ENCODE peak calls at places on chromosomes 3 and 15, in seven cellular contexts. R is A673, S is heart left ventricle, D is ovary, P is endodermal cell, Z is gastrocnemius medialis, G is mesenchymal stem cell. H is an unnamed sample.
A peak's percentile ranks its signal among the peaks of the same experiment; 100 is the strongest.

GRCh38 chr15:79527821-79528220 is 95.7 kb downstream of the MINAR1 start:
- DNase-seq in R (no peak), S (no peak), D (no peak), P (no peak), Z (no peak), G (no peak), H (no peak)

GRCh38 chr3:49903451-49904424 is at the start of gene MST1R:
- DNase-seq in R (no peak), S (peak; percentile 75), D (peak; percentile 78), P (peak; percentile 97), Z (peak; percentile 14), G (peak; percentile 27), H (peak; percentile 12)

GRCh38 chr3:58585005-58585786 is 8.0 kb upstream of the FAM107A start:
- DNase-seq in R (peak; percentile 68), S (peak; percentile 90), D (peak; percentile 91), P (peak; percentile 95), Z (peak; percentile 59), G (peak; percentile 69), H (peak; percentile 71)

GRCh38 chr3:157590273-157590672 is 87.1 kb upstream of the VEPH1 start:
- DNase-seq in R (no peak), S (no peak), D (no peak), P (no peak), Z (no peak), G (no peak), H (no peak)

GRCh38 chr3:72625616-72626337 is 222.5 kb downstream of the SHQ1 start:
- DNase-seq in R (no peak), S (no peak), D (no peak), P (no peak), Z (no peak), G (peak; percentile 57), H (peak; percentile 27)

GRCh38 chr15:31271224-31271635 is 55.4 kb upstream of the KLF13 start:
- DNase-seq in R (no peak), S (no peak), D (peak; percentile 1), P (no peak), Z (no peak), G (no peak), H (no peak)

GRCh38 chr3:143329567-143330164 is 210.1 kb downstream of the CHST2 start:
- DNase-seq in R (no peak), S (no peak), D (peak; percentile 39), P (no peak), Z (no peak), G (no peak), H (peak; percentile 61)

GRCh38 chr15:88264622-88265021 is 8.1 kb upstream of the NTRK3 start:
- DNase-seq in R (no peak), S (no peak), D (no peak), P (no peak), Z (no peak), G (no peak), H (no peak)

GRCh38 chr15:43153269-43153668 is 19.9 kb downstream of the TMEM62 start:
- DNase-seq in R (no peak), S (no peak), D (no peak), P (no peak), Z (no peak), G (no peak), H (no peak)

GRCh38 chr3:144791034-144791433 is 819.4 kb downstream of the DIPK2A start:
- DNase-seq in R (no peak), S (no peak), D (no peak), P (peak; percentile 47), Z (no peak), G (no peak), H (no peak)

GRCh38 chr3:47259114-47259513 is 23.5 kb downstream of the KIF9 start:
- DNase-seq in R (no peak), S (no peak), D (peak; percentile 11), P (no peak), Z (no peak), G (no peak), H (no peak)

GRCh38 chr3:45551214-45552010 is 43.1 kb upstream of the LIMD1 start:
- DNase-seq in R (peak; percentile 1), S (peak; percentile 92), D (peak; percentile 77), P (peak; percentile 46), Z (peak; percentile 79), G (peak; percentile 98), H (peak; percentile 98)

GRCh38 chr3:143627336-143627735 is 220.9 kb downstream of the SLC9A9 start:
- DNase-seq in R (no peak), S (no peak), D (no peak), P (no peak), Z (no peak), G (peak; percentile 44), H (peak; percentile 56)

GRCh38 chr15:32803631-32804030 is 85.8 kb downstream of the GREM1 start:
- DNase-seq in R (no peak), S (no peak), D (no peak), P (no peak), Z (no peak), G (peak; percentile 35), H (no peak)

GRCh38 chr15:95287774-95288173 is 1042.7 kb upstream of the NR2F2 start:
- DNase-seq in R (no peak), S (no peak), D (peak; percentile 64), P (peak; percentile 61), Z (no peak), G (no peak), H (peak; percentile 67)

GRCh38 chr15:99180963-99181306 is 68.4 kb downstream of the TTC23 start:
- DNase-seq in R (no peak), S (no peak), D (no peak), P (no peak), Z (no peak), G (no peak), H (no peak)

GRCh38 chr3:45760878-45761711 is 35.2 kb downstream of the SLC6A20 start:
- DNase-seq in R (peak; percentile 23), S (peak; percentile 49), D (no peak), P (peak; percentile 87), Z (peak; percentile 49), G (peak; percentile 69), H (peak; percentile 63)

GRCh38 chr3:120524171-120524923 is 71.8 kb upstream of the NDUFB4 start:
- DNase-seq in R (no peak), S (no peak), D (no peak), P (no peak), Z (no peak), G (peak; percentile 52), H (peak; percentile 71)

GRCh38 chr3:13851091-13851849 is 28.6 kb downstream of the WNT7A start:
- DNase-seq in R (no peak), S (no peak), D (no peak), P (no peak), Z (no peak), G (no peak), H (no peak)

GRCh38 chr3:182183716-182184430 is 472.1 kb downstream of the SOX2 start:
- DNase-seq in R (peak; percentile 95), S (no peak), D (no peak), P (no peak), Z (no peak), G (no peak), H (no peak)

GRCh38 chr15:77192451-77192850 is 121.5 kb upstream of the TSPAN3 start:
- DNase-seq in R (no peak), S (no peak), D (no peak), P (no peak), Z (no peak), G (no peak), H (no peak)

GRCh38 chr15:29568840-29569532 is 253.3 kb downstream of the TJP1 start:
- DNase-seq in R (peak; percentile 40), S (peak; percentile 37), D (no peak), P (peak; percentile 78), Z (no peak), G (no peak), H (peak; percentile 6)

GRCh38 chr3:106120334-106120733 is 251.5 kb upstream of the CBLB start:
- DNase-seq in R (no peak), S (no peak), D (no peak), P (no peak), Z (no peak), G (peak; percentile 73), H (peak; percentile 17)

GRCh38 chr15:93417156-93418077 is 328.4 kb upstream of the RGMA start:
- DNase-seq in R (peak; percentile 67), S (peak; percentile 63), D (peak; percentile 49), P (peak; percentile 52), Z (no peak), G (no peak), H (no peak)

GRCh38 chr3:141096981-141097380 is 45.8 kb downstream of the SPSB4 start:
- DNase-seq in R (no peak), S (no peak), D (no peak), P (peak; percentile 9), Z (no peak), G (no peak), H (no peak)

GRCh38 chr15:64156652-64157331 is 5.3 kb downstream of the SNX22 start:
- DNase-seq in R (no peak), S (peak; percentile 46), D (no peak), P (no peak), Z (no peak), G (no peak), H (no peak)
- H3K27ac ChIP-seq in R (no peak overlapping the region), S (peak overlapping the region; percentile 57), D (no peak overlapping the region), P (no peak overlapping the region), Z (no peak overlapping the region), G (no peak overlapping the region), H (no peak overlapping the region)

DNA sequence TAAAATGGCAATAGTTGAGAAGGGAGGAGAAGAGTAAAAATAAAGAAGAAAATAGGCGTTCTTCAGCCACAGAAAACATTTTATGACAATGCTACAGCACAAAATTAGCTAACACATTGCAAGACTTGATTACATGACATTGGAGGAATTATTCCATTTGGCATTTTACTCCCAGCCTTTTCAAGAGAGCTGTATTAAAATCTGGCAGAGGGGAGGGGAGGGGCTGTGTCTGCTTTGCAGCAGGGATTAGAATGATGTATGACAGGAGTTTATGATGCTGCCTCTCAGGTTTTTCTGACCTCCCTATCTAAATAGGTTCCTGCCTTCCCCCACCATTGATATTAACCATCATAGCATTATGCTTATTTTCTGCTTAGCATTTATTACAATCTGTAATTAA is 399.5 kb upstream of the THBS1 start:
- DNase-seq in R (no peak), S (no peak), D (no peak), P (no peak), Z (no peak), G (no peak), H (no peak)
- H3K4me3 ChIP-seq in R (no peak overlapping the region), S (no peak overlapping the region), D (no peak overlapping the region), P (no peak overlapping the region), Z (no peak overlapping the region), G (no peak overlapping the region), H (no peak overlapping the region)

GRCh38 chr3:30643763-30644462 is 37.5 kb downstream of the TGFBR2 start:
- DNase-seq in R (no peak), S (no peak), D (no peak), P (no peak), Z (no peak), G (no peak), H (no peak)
- H3K4me1 ChIP-seq in R (peaks cover 39% of the 10 kb centered on the region), S (peaks cover 73% of the 10 kb centered on the region), D (peaks cover 5% of the 10 kb centered on the region), P (no peaks in the 10 kb centered on the region), Z (peaks cover 48% of the 10 kb centered on the region), G (peaks cover 5% of the 10 kb centered on the region), H (peaks cover 11% of the 10 kb centered on the region)

GRCh38 chr15:62935300-62936081 is 107.1 kb upstream of the TPM1 start:
- DNase-seq in R (no peak), S (no peak), D (no peak), P (no peak), Z (no peak), G (no peak), H (no peak)

GRCh38 chr15:62931650-62932049 is 110.9 kb upstream of the TPM1 start:
- DNase-seq in R (peak; percentile 20), S (no peak), D (no peak), P (no peak), Z (no peak), G (no peak), H (no peak)

GRCh38 chr15:62932436-62932835 is 110.1 kb upstream of the TPM1 start:
- DNase-seq in R (no peak), S (no peak), D (no peak), P (no peak), Z (no peak), G (peak; percentile 50), H (peak; percentile 97)

GRCh38 chr15:62934236-62934971 is 108.1 kb upstream of the TPM1 start:
- DNase-seq in R (no peak), S (peak; percentile 36), D (no peak), P (no peak), Z (no peak), G (no peak), H (no peak)

GRCh38 chr15:62933388-62933787 is 109.2 kb upstream of the TPM1 start:
- DNase-seq in R (no peak), S (no peak), D (no peak), P (no peak), Z (no peak), G (no peak), H (peak; percentile 57)
- H3K27ac ChIP-seq in R (no peak overlapping the region), S (no peak overlapping the region), D (no peak overlapping the region), P (no peak overlapping the region), Z (no peak overlapping the region), G (no peak overlapping the region), H (no peak overlapping the region)

H was measured in fibroblast of lung.